ENCODE peak calls at places on chromosomes 7 and 10, in four cellular contexts. F, B, L and R are unnamed samples.

GRCh38 chr10:30538086-30538485 is 91.5 kb downstream of the LYZL2 start:
- DNase-seq in F (peak; percentile 38), B (no peak), L (no peak), R (no peak)

GRCh38 chr7:135490783-135491182 is 19.1 kb downstream of the CNOT4 start:
- DNase-seq in F (peak; percentile 50), B (peak; percentile 22), L (no peak), R (peak; percentile 44)

GRCh38 chr7:139681463-139681755 is 96.4 kb downstream of the HIPK2 start:
- DNase-seq in F (no peak), B (no peak), L (no peak), R (no peak)

GRCh38 chr10:127977368-127978009 is 70.6 kb downstream of the PTPRE start:
- DNase-seq in F (peak; percentile 79), B (no peak), L (peak; percentile 91), R (peak; percentile 89)

GRCh38 chr10:67401711-67402110 is 294.3 kb downstream of the CTNNA3 start:
- DNase-seq in F (no peak), B (no peak), L (no peak), R (no peak)

GRCh38 chr10:8060010-8060703 is 5.7 kb downstream of the GATA3 start:
- DNase-seq in F (peak; percentile 31), B (no peak), L (peak; percentile 52), R (peak; percentile 81)

GRCh38 chr10:28796606-28797512 is 119.5 kb downstream of the BAMBI start:
- DNase-seq in F (peak; percentile 80), B (no peak), L (peak; percentile 32), R (peak; percentile 81)

GRCh38 chr10:5665380-5666323 is 743 bp downstream of the ASB13 start:
- DNase-seq in F (peak; percentile 25), B (peak; percentile 12), L (peak; percentile 24), R (peak; percentile 37)

GRCh38 chr7:82745117-82745516 is 301.5 kb upstream of the CACNA2D1 start:
- DNase-seq in F (peak; percentile 80), B (peak; percentile 56), L (peak; percentile 45), R (peak; percentile 79)

GRCh38 chr10:79101560-79101971 is 32.8 kb downstream of the ZMIZ1 start:
- DNase-seq in F (no peak), B (no peak), L (no peak), R (no peak)

GRCh38 chr7:1668486-1668931 is 1.6 kb upstream of the ELFN1 start:
- DNase-seq in F (no peak), B (peak; percentile 18), L (no peak), R (peak; percentile 38)

GRCh38 chr10:61128196-61128595 is 184.2 kb upstream of the RHOBTB1 start:
- DNase-seq in F (no peak), B (no peak), L (no peak), R (no peak)

GRCh38 chr7:95264225-95264927 is 60.0 kb downstream of the PON1 start:
- DNase-seq in F (peak; percentile 63), B (no peak), L (no peak), R (peak; percentile 67)

GRCh38 chr10:77451886-77452285 is 185.7 kb downstream of the KCNMA1 start:
- DNase-seq in F (no peak), B (no peak), L (no peak), R (no peak)

GRCh38 chr10:50552308-50552707 is 71.4 kb downstream of the SGMS1 start:
- DNase-seq in F (peak; percentile 48), B (no peak), L (peak; percentile 66), R (peak; percentile 62)

GRCh38 chr10:51879238-51879637 is 179.8 kb upstream of the CSTF2T start:
- DNase-seq in F (peak; percentile 92), B (no peak), L (peak; percentile 82), R (peak; percentile 76)

GRCh38 chr10:77236700-77237099 is 400.9 kb downstream of the KCNMA1 start:
- DNase-seq in F (peak; percentile 53), B (no peak), L (no peak), R (peak; percentile 71)

GRCh38 chr7:50509459-50509858 is 55.7 kb downstream of the DDC start:
- DNase-seq in F (no peak), B (no peak), L (no peak), R (no peak)

GRCh38 chr10:31490858-31491504 is 172.0 kb downstream of the ZEB1 start:
- DNase-seq in F (peak; percentile 61), B (peak; percentile 65), L (peak; percentile 24), R (peak; percentile 56)

GRCh38 chr7:28114056-28114455 is 66.5 kb downstream of the JAZF1 start:
- DNase-seq in F (no peak), B (no peak), L (no peak), R (no peak)

GRCh38 chr7:41257660-41258059 is 445.2 kb downstream of the INHBA start:
- DNase-seq in F (no peak), B (no peak), L (no peak), R (no peak)

GRCh38 chr7:80312139-80312661 is 177.6 kb downstream of the GNAI1 start:
- DNase-seq in F (peak; percentile 81), B (no peak), L (peak; percentile 4), R (peak; percentile 64)

GRCh38 chr10:77602913-77603528 is 34.6 kb downstream of the KCNMA1 start:
- DNase-seq in F (no peak), B (no peak), L (no peak), R (no peak)

GRCh38 chr7:107972075-107972482 is 30.9 kb downstream of the LAMB1 start:
- DNase-seq in F (no peak), B (no peak), L (peak; percentile 59), R (no peak)

GRCh38 chr7:1604383-1604782 is 34.6 kb upstream of the PSMG3 start:
- DNase-seq in F (no peak), B (no peak), L (no peak), R (no peak)

GRCh38 chr7:128221929-128222403 is 19.1 kb upstream of the LEP start:
- DNase-seq in F (peak; percentile 88), B (no peak), L (peak; percentile 90), R (peak; percentile 19)